ENCODE peak calls at places on chromosomes 6 and 20, in five cellular contexts. T is body of pancreas; F is CD4-positive, alpha-beta memory T cell; N is heart right ventricle; U is Peyer's patch. W is an unnamed sample. For H3K27me3, the result is how much of the 10 kb centered on the place peaks cover.

GRCh38 chr20:39605908-39606307 is 643.8 kb downstream of the DHX35 start:
- DNase-seq in T (no peak), F (no peak), N (no peak), U (no peak), W (no peak)

GRCh38 chr6:68042339-68043121 is 592.6 kb upstream of the ADGRB3 start:
- DNase-seq in F (no peak), T (no peak), N (no peak), U (no peak), W (no peak)

GRCh38 chr6:72683797-72684196 is 61.9 kb downstream of the KCNQ5 start:
- DNase-seq in F (no peak), U (no peak), T (no peak), N (no peak), W (no peak)

GRCh38 chr6:125791151-125791819 is 525 bp downstream of the NCOA7 start:
- DNase-seq in T (peak), U (peak), N (no peak), F (peak), W (peak)

GRCh38 chr6:43584892-43585570 is 9.0 kb downstream of the POLH start:
- DNase-seq in U (no peak), T (no peak), N (no peak), F (peak), W (no peak)

GRCh38 chr6:18501313-18502013 is 114.3 kb downstream of the RNF144B start:
- DNase-seq in T (no peak), F (no peak), N (peak), U (peak), W (peak)

GRCh38 chr6:2999005-2999620 is 581 bp upstream of the NQO2 start:
- DNase-seq in F (no peak), T (no peak), U (peak), N (no peak), W (peak)

GRCh38 chr20:46505501-46505900 is 7.9 kb downstream of the ZNF334 start:
- DNase-seq in F (no peak), U (no peak), T (no peak), N (no peak), W (no peak)

GRCh38 chr20:60139663-60140446 is 181.6 kb downstream of the CDH26 start:
- DNase-seq in F (no peak), N (no peak), U (no peak), T (no peak), W (peak)

GRCh38 chr6:140460267-140460666 is 1085.8 kb upstream of the CITED2 start:
- DNase-seq in F (no peak), N (no peak), U (no peak), T (no peak), W (no peak)

GRCh38 chr20:48066256-48066655 is 281.0 kb upstream of the SULF2 start:
- DNase-seq in U (no peak), N (no peak), F (no peak), T (no peak), W (no peak)

GRCh38 chr6:119197271-119197670 is 118.8 kb upstream of the FAM184A start:
- DNase-seq in F (no peak), T (no peak), U (no peak), N (no peak), W (no peak)

GRCh38 chr6:64504509-64504908 is 868.9 kb downstream of the PHF3 start:
- DNase-seq in T (no peak), F (no peak), U (no peak), N (no peak), W (peak)

GRCh38 chr6:158972241-158973233 is 27.5 kb downstream of the RSPH3 start:
- DNase-seq in F (peak), N (no peak), U (no peak), T (no peak), W (peak)

GRCh38 chr6:3428247-3428646 is 28.6 kb downstream of the SLC22A23 start:
- DNase-seq in N (no peak), F (no peak), U (no peak), T (no peak), W (no peak)

GRCh38 chr20:46243707-46244628 is 64.3 kb downstream of the CDH22 start:
- DNase-seq in N (no peak), F (no peak), U (no peak), T (no peak), W (no peak)

GRCh38 chr6:17281100-17281496 is at the start of gene RBM24:
- DNase-seq in F (no peak), N (peak), U (peak), T (peak), W (peak)

GRCh38 chr20:43798591-43799149 is 71.9 kb upstream of the GTSF1L start:
- DNase-seq in U (no peak), T (no peak), F (no peak), N (no peak), W (no peak)

GRCh38 chr6:119079288-119079809 is 885 bp upstream of the FAM184A start:
- DNase-seq in F (no peak), U (no peak), T (no peak), N (no peak), W (peak)

GRCh38 chr20:1533059-1533458 is 24.4 kb downstream of the SIRPD start:
- DNase-seq in U (no peak), T (no peak), N (no peak), F (peak), W (no peak)

GRCh38 chr20:60132827-60133549 is 174.8 kb downstream of the CDH26 start:
- DNase-seq in T (no peak), N (no peak), F (no peak), U (no peak), W (no peak)

GRCh38 chr20:40641809-40642208 is 47.2 kb downstream of the MAFB start:
- DNase-seq in N (no peak), F (no peak), T (no peak), U (peak), W (no peak)

DNA sequence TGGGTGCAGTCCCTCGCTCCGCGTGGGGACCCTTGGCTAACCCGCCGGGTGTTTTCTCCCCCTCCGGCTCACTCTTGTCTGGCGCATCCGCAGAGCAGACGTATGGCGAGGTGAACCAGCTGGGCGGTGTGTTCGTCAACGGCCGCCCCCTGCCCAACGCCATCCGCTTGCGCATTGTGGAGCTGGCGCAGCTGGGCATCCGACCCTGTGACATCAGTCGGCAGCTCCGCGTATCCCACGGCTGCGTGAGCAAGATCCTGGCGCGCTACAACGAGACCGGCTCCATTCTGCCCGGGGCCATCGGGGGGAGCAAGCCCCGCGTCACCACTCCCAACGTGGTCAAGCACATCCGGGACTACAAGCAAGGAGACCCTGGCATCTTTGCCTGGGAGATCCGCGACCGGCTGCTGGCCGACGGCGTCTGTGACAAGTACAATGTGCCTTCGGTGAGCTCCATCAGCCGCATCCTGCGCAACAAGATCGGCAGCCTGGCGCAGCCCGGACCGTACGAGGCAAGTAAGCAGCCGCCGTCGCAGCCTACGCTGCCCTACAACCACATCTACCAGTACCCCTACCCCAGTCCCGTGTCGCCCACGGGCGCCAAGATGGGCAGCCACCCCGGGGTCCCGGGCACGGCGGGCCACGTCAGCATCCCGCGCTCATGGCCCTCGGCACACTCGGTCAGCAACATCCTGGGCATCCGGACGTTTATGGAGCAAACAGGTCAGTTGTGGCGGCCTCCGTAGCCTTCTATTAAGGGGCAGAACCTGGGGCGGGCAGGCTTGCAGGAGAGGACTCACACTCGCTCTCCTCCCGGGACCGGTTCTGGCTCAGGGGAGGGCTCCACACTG is 1.1 kb downstream of the PAX1 start:
- DNase-seq in N (no peak), U (no peak), T (no peak), F (no peak), W (no peak)
- H3K27me3 ChIP-seq in N (half or more), U (under half), T (under half), F (under half), W (half or more)

GRCh38 chr20:58433029-58433657 is 44.1 kb downstream of the VAPB start:
- DNase-seq in N (no peak), F (no peak), U (no peak), T (no peak), W (no peak)
- H3K27ac ChIP-seq in N (no peak), F (no peak), U (no peak), T (no peak), W (no peak)

GRCh38 chr20:62225820-62226635 is 6.0 kb upstream of the HRH3 start:
- DNase-seq in T (no peak), N (no peak), F (no peak), U (no peak), W (no peak)

GRCh38 chr20:62226707-62227590 is 6.9 kb upstream of the HRH3 start:
- DNase-seq in N (no peak), U (no peak), T (no peak), F (no peak), W (no peak)

GRCh38 chr20:62223571-62223970 is 3.5 kb upstream of the HRH3 start:
- DNase-seq in F (no peak), U (no peak), N (no peak), T (no peak), W (no peak)

GRCh38 chr20:62224113-62224855 is 4.2 kb upstream of the HRH3 start:
- DNase-seq in U (no peak), T (no peak), N (no peak), F (no peak), W (no peak)

GRCh38 chr20:62225026-62225425 is 4.9 kb upstream of the HRH3 start:
- DNase-seq in F (no peak), U (no peak), T (no peak), N (no peak), W (no peak)
- H3K27me3 ChIP-seq in F (under half), U (under half), T (under half), N (under half), W (half or more)

GRCh38 chr6:33763483-33763882 is 16.8 kb upstream of the IP6K3 start:
- DNase-seq in T (no peak), N (no peak), F (no peak), U (no peak), W (peak)

GRCh38 chr6:33762713-33763112 is 16.0 kb upstream of the IP6K3 start:
- DNase-seq in T (no peak), N (no peak), F (no peak), U (no peak), W (peak)

GRCh38 chr6:33761922-33762629 is 15.4 kb upstream of the IP6K3 start:
- DNase-seq in F (peak), U (peak), N (peak), T (peak), W (peak)

GRCh38 chr6:33759887-33760629 is 13.4 kb upstream of the IP6K3 start:
- DNase-seq in N (no peak), F (no peak), U (no peak), T (no peak), W (no peak)

GRCh38 chr6:33761581-33761921 is 14.8 kb upstream of the IP6K3 start:
- DNase-seq in N (no peak), F (no peak), U (no peak), T (no peak), W (no peak)
- H3K27ac ChIP-seq in N (peak), F (no peak), U (no peak), T (no peak), W (peak)

GRCh38 chr6:34084591-34085280 is 61.2 kb downstream of the GRM4 start:
- DNase-seq in N (no peak), F (no peak), U (no peak), T (no peak), W (no peak)

GRCh38 chr6:34085453-34086170 is 60.3 kb downstream of the GRM4 start:
- DNase-seq in F (no peak), T (no peak), N (no peak), U (no peak), W (no peak)

GRCh38 chr6:34082348-34082747 is 63.5 kb downstream of the GRM4 start:
- DNase-seq in F (no peak), T (no peak), U (no peak), N (no peak), W (no peak)

GRCh38 chr6:34083227-34083889 is 62.5 kb downstream of the GRM4 start:
- DNase-seq in F (no peak), U (no peak), T (no peak), N (no peak), W (no peak)

GRCh38 chr6:34082816-34083215 is 63.1 kb downstream of the GRM4 start:
- DNase-seq in T (no peak), N (no peak), F (no peak), U (no peak), W (no peak)
- H3K27me3 ChIP-seq in T (under half), N (under half), F (under half), U (under half), W (under half)

DNA sequence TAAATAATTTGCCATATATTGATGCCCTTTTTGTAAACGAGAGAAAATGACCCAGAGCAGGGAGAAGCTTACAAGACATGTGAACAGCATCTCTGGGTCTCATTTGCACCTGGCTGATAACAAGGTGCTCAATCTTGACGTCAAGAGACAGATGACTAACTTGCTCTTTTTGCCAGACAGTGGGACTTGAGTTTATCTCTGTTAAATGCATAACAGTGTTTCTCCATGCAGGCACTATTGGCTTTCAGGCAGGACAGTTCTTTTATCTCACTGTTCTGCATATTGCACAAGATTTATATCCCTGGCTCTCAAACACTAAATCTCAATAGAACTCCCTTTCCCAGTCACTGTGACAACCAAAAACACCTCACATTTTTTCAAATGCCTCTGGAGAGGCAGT is 56.4 kb downstream of the RFX6 start:
- DNase-seq in U (no peak), T (no peak), F (no peak), N (no peak), W (no peak)
- H3K27ac ChIP-seq in U (no peak), T (no peak), F (no peak), N (no peak), W (no peak)